ENCODE peak calls at places on chromosome 3, in four cellular contexts. Q, H, E and O are unnamed samples.

GRCh38 chr3:50124363-50125226 is 30.5 kb upstream of the SEMA3F start:
- DNase-seq in Q (no peak), H (no peak), E (no peak), O (no peak)

GRCh38 chr3:52278510-52279069 is at the start of gene WDR82:
- DNase-seq in Q (peak; percentile 99), H (peak; percentile 96), E (peak; percentile 89), O (peak; percentile 98)

GRCh38 chr3:99882436-99883137 is 64.9 kb downstream of the CMSS1 start:
- DNase-seq in Q (no peak), H (no peak), E (no peak), O (no peak)

GRCh38 chr3:31567036-31567435 is 34.3 kb downstream of the STT3B start:
- DNase-seq in Q (no peak), H (no peak), E (no peak), O (no peak)

GRCh38 chr3:47301456-47301855 is 18.7 kb downstream of the KLHL18 start:
- DNase-seq in Q (no peak), H (no peak), E (no peak), O (no peak)

GRCh38 chr3:79690072-79690471 is 77.7 kb downstream of the ROBO1 start:
- DNase-seq in Q (no peak), H (no peak), E (no peak), O (no peak)

GRCh38 chr3:42097166-42097946 is 6.2 kb downstream of the TRAK1 start:
- DNase-seq in Q (no peak), H (no peak), E (peak; percentile 86), O (no peak)

GRCh38 chr3:194840661-194841514 is 155.2 kb downstream of the FAM43A start:
- DNase-seq in Q (no peak), H (no peak), E (peak; percentile 16), O (no peak)

GRCh38 chr3:137695351-137695750 is 68.8 kb upstream of the SOX14 start:
- DNase-seq in Q (no peak), H (no peak), E (no peak), O (no peak)

GRCh38 chr3:192260611-192261010 is 466.7 kb downstream of the FGF12 start:
- DNase-seq in Q (no peak), H (no peak), E (no peak), O (no peak)

GRCh38 chr3:175224051-175224450 is 364.9 kb downstream of the NAALADL2 start:
- DNase-seq in Q (no peak), H (no peak), E (no peak), O (no peak)

GRCh38 chr3:14200276-14200675 is 21.7 kb downstream of the LSM3 start:
- DNase-seq in Q (no peak), H (no peak), E (peak; percentile 40), O (no peak)

GRCh38 chr3:56700136-56700535 is 17.1 kb upstream of the TASOR start:
- DNase-seq in Q (no peak), H (no peak), E (no peak), O (no peak)

GRCh38 chr3:54983266-54983910 is 55.5 kb upstream of the LRTM1 start:
- DNase-seq in Q (no peak), H (no peak), E (no peak), O (no peak)

GRCh38 chr3:15645246-15645645 is 43.7 kb downstream of the BTD start:
- DNase-seq in Q (no peak), H (no peak), E (no peak), O (no peak)

GRCh38 chr3:148727242-148727641 is 29.5 kb downstream of the AGTR1 start:
- DNase-seq in Q (peak; percentile 18), H (no peak), E (no peak), O (no peak)

GRCh38 chr3:148735597-148735996 is 37.9 kb downstream of the AGTR1 start:
- DNase-seq in Q (no peak), H (no peak), E (no peak), O (no peak)

GRCh38 chr3:148729656-148730055 is 32.0 kb downstream of the AGTR1 start:
- DNase-seq in Q (no peak), H (no peak), E (no peak), O (no peak)

GRCh38 chr3:148736086-148736485 is 38.4 kb downstream of the AGTR1 start:
- DNase-seq in Q (no peak), H (no peak), E (no peak), O (no peak)

GRCh38 chr3:148730676-148731075 is 33.0 kb downstream of the AGTR1 start:
- DNase-seq in Q (no peak), H (no peak), E (no peak), O (no peak)
- TF ChIP-seq POLR2A in Q (no peak), H (no peak), E (no peak), O (no peak)

GRCh38 chr3:126836220-126836860 is 132.3 kb downstream of the CHCHD6 start:
- DNase-seq in Q (no peak), H (no peak), E (no peak), O (no peak)

GRCh38 chr3:126837773-126838172 is 133.7 kb downstream of the CHCHD6 start:
- DNase-seq in Q (no peak), H (no peak), E (no peak), O (no peak)

GRCh38 chr3:126835472-126836219 is 131.6 kb downstream of the CHCHD6 start:
- DNase-seq in Q (no peak), H (no peak), E (peak; percentile 76), O (no peak)

GRCh38 chr3:126832933-126833332 is 128.9 kb downstream of the CHCHD6 start:
- DNase-seq in Q (no peak), H (no peak), E (no peak), O (no peak)

DNA sequence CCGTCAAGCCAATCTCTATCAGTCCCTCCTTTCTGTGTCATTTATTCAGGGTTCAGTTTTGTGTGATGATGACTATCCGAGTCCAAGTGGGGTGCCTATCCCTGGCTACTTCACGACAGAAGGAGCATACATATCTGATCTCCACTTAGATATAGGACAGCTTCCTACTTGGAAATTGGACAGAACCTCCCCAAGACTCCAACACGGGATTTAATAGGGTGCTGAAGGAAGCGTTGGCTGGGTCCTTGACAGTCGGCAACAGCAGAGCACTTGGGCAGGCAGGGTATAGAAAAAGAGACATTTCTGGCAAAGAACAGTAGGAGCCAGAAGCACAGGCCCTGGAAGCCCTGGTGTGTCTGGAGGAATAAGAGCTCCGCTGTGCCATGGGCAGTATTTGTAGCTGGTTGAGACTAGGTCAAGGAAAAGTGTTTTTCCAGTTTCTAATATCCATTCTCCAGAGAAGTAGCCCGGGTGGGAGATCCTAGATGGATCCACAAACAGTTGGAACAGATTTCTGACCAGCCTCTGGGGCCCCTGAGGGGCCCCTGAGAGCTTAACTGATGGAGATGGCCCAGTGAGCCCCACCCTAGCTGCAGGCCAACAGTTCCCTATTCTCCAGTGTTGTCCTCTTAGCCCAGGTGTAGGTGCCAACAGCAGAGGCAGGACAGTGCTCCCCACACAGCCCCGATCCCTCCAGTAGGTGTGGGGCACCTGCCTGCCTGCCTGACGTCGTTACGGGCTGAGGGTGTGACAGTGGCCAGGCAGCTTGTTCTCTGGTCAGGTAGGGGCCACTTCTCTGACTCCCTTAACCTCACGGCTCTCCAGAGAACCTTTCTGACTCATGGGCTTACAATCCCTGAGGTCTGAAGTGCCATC is 130.8 kb downstream of the CHCHD6 start:
- DNase-seq in Q (no peak), H (no peak), E (no peak), O (no peak)
- H3K27ac ChIP-seq in Q (no peak overlapping the region), H (no peak overlapping the region), E (no peak overlapping the region), O (no peak overlapping the region)

DNA sequence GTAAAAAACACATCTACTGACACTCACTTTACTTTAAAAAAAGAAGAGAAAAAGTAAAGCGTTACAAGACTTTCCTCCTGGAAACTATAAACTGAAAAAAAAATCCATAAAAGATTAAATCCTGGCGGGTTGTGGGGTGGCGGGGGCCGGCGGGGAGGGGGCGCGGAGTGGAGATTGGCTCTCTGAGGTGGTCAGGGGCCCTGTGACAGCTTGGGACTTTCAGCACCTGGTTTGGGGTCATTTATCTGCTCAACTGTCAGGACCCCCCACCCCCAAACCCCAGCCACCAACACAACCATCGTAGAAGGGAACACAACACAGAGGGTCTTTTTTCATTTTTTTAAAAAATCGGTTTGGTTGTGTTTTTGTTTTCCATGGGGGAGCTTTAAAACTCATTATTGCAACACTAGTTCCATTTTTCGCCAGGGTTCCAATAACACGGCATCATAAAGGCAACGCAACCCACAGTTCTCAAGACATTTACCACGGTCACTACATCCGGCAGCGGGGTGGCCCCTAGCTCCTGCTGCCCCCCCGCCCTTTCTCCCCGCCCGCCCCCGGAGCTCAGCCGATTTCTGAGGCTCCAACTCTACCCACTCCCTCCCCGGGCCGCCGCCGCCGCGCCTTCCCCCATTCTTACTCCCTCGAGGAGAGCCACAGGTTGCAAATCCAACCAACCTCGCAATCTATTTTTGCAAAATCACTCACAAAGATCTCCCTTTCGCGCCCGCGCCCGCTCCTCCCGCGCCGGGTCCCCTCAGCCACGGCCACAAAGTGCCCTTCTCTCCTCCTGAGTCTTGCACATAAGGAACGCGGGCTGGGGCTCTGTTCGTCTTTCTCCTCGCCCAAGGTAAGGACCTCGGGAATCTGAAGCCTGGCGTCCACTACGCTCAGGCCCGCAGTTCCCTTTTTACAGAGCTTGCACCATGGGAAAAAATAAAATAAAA is 1.8 kb downstream of the BCL6 start:
- DNase-seq in Q (peak; percentile 66), H (peak; percentile 51), E (peak; percentile 46), O (peak; percentile 77)
- TF ChIP-seq POLR2A in Q (peak; percentile 62), H (peak; percentile 30), E (peak; percentile 50), O (peak; percentile 67)

GRCh38 chr3:130835483-130835882 is 58.4 kb upstream of the ATP2C1 start:
- DNase-seq in Q (no peak), H (no peak), E (no peak), O (no peak)
- H3K27ac ChIP-seq in Q (no peak overlapping the region), H (no peak overlapping the region), E (no peak overlapping the region), O (no peak overlapping the region)

DNA sequence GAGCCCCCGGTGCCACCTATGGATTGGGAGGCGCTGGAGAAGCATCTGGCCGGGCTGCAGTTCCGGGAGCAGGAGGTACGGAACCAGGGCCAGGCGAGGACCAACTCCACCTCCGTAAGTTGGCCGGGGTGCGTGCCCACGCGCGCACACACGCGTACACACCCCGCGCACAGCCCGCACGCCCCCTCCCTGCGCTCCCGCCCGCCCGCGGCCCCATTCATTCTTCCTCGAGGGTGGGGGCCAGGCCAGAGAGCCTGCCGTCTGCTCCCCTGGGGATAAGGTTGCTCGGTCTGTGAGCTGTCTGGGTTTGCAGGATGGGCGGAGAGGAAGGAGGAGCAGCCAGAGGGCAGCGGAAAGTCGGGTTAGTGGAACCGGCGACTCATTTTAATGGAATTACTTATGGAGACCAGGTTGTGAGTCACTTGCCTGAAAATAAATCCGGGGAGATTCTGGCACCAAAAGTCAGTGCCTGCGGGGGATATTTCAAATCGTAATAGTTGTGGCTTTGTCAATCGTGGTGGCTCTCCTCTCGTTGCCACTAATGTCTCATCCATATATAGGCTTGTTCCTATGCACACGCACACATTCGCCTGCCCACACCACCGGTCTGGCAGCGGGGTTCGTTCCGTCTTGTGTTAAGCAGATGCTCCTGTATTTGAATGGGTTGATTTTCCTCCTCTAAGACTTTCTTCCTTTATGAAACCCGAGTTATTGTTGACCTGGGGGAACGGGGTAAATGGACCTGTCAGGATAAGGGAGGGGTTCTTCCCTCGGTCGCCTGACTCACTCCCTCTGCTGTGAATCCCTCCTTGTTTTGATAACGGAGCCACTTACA is 223.4 kb upstream of the IL12A start:
- DNase-seq in Q (peak; percentile 66), H (no peak), E (peak; percentile 98), O (peak; percentile 50)
- TF ChIP-seq POLR2A in Q (peak; percentile 35), H (no peak), E (peak; percentile 66), O (no peak)

DNA sequence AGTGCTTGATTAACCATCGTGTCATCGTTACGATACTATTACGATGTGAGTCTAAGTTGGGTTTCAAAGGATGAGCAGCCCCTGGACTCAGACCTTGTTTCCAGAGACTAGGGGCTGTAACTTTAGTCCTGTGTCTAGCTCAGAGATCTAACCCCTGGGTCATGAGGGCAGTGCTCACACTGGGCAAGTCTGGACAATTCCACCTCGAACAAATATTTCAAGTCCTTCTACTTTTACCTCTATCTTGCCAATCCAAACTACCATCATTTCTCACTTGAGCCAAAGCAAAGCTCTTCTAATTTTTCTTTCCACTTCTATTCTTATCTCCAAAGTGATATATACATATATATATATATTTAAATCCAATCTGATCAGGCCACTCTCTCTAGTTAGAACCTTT is 10.8 kb downstream of the ANAPC13 start:
- DNase-seq in Q (no peak), H (no peak), E (no peak), O (no peak)
- H3K27ac ChIP-seq in Q (no peak overlapping the region), H (no peak overlapping the region), E (no peak overlapping the region), O (no peak overlapping the region)

GRCh38 chr3:184174646-184175492 is at the start of gene AP2M1:
- DNase-seq in Q (peak; percentile 98), H (peak; percentile 97), E (peak; percentile 100), O (peak; percentile 99)
- TF ChIP-seq POLR2A in Q (peak; percentile 86), H (peak; percentile 85), E (peak; percentile 65), O (no peak)